ENCODE peak calls at places on chromosomes 1 and 21, in seven cellular contexts. N is BE2C; B is naive thymus-derived CD4-positive, alpha-beta T cell; F is adrenal gland; H is cardiac muscle cell; D is H1; S is CD4-positive, CD25-positive, alpha-beta regulatory T cell. W is an unnamed sample.

GRCh38 chr1:35371506-35371905 is 103.0 kb downstream of the ZMYM4 start:
- DNase-seq in N (no peak), B (no peak), F (no peak), H (no peak), D (no peak), S (no peak), W (no peak)

GRCh38 chr1:7043232-7043549 is 257.9 kb downstream of the CAMTA1 start:
- DNase-seq in N (no peak), B (no peak), F (no peak), H (no peak), D (no peak), S (no peak), W (no peak)

GRCh38 chr1:27341525-27342252 is at the start of gene SYTL1:
- DNase-seq in N (no peak), B (peak; percentile 60), F (peak; percentile 53), H (peak; percentile 76), D (peak; percentile 73), S (peak; percentile 47), W (no peak)

GRCh38 chr1:198893763-198894444 is 255.1 kb downstream of the PTPRC start:
- DNase-seq in N (no peak), B (no peak), F (no peak), H (no peak), D (no peak), S (no peak), W (no peak)

GRCh38 chr1:156583821-156584622 is 4.5 kb downstream of the TTC24 start:
- DNase-seq in N (peak; percentile 74), B (peak; percentile 73), F (peak; percentile 87), H (peak; percentile 89), D (peak; percentile 88), S (peak; percentile 61), W (peak; percentile 89)

GRCh38 chr1:31593136-31593665 is 16.9 kb downstream of the TINAGL1 start:
- DNase-seq in N (no peak), B (no peak), F (no peak), H (no peak), D (no peak), S (no peak), W (no peak)

GRCh38 chr1:53183277-53183990 is 13.2 kb upstream of the CPT2 start:
- DNase-seq in N (no peak), B (no peak), F (no peak), H (peak; percentile 75), D (no peak), S (no peak), W (no peak)

GRCh38 chr21:32597205-32597604 is 11.9 kb upstream of the TCP10L start:
- DNase-seq in N (no peak), B (no peak), F (peak; percentile 6), H (peak; percentile 70), D (no peak), S (no peak), W (no peak)

GRCh38 chr1:109466440-109467300 is at the start of gene SYPL2:
- DNase-seq in N (peak; percentile 33), B (no peak), F (peak; percentile 77), H (peak; percentile 21), D (peak; percentile 77), S (no peak), W (peak; percentile 69)

GRCh38 chr1:154952664-154953063 is 3.2 kb downstream of the PBXIP1 start:
- DNase-seq in N (no peak), B (no peak), F (peak; percentile 78), H (no peak), D (no peak), S (no peak), W (no peak)

GRCh38 chr1:215566556-215567490 is at the start of gene KCTD3:
- DNase-seq in N (peak; percentile 74), B (peak; percentile 21), F (peak; percentile 82), H (peak; percentile 87), D (peak; percentile 80), S (no peak), W (peak; percentile 87)

GRCh38 chr1:10280442-10281350 is 70.3 kb downstream of the KIF1B start:
- DNase-seq in N (no peak), B (no peak), F (no peak), H (no peak), D (no peak), S (no peak), W (no peak)

GRCh38 chr1:224198572-224198971 is 15.5 kb downstream of the DEGS1 start:
- DNase-seq in N (no peak), B (no peak), F (no peak), H (no peak), D (no peak), S (no peak), W (no peak)

GRCh38 chr1:15406911-15407559 is 2.7 kb upstream of the EFHD2 start:
- DNase-seq in N (no peak), B (no peak), F (peak; percentile 82), H (peak; percentile 64), D (no peak), S (no peak), W (no peak)

GRCh38 chr1:161033751-161034150 is 5.0 kb downstream of the TSTD1 start:
- DNase-seq in N (no peak), B (no peak), F (no peak), H (no peak), D (no peak), S (no peak), W (no peak)

GRCh38 chr1:156692958-156693857 is 12.2 kb downstream of the CRABP2 start:
- DNase-seq in N (peak; percentile 56), B (no peak), F (no peak), H (no peak), D (peak; percentile 96), S (no peak), W (peak; percentile 87)

GRCh38 chr1:114342376-114342775 is 168.6 kb downstream of the TRIM33 start:
- DNase-seq in N (no peak), B (peak; percentile 44), F (peak; percentile 4), H (no peak), D (peak; percentile 20), S (no peak), W (no peak)

GRCh38 chr1:14340244-14340800 is 258.2 kb upstream of the KAZN start:
- DNase-seq in N (no peak), B (no peak), F (no peak), H (peak; percentile 49), D (no peak), S (no peak), W (no peak)

GRCh38 chr1:200401708-200402107 is 8.1 kb downstream of the ZNF281 start:
- DNase-seq in N (no peak), B (no peak), F (no peak), H (no peak), D (no peak), S (no peak), W (no peak)

GRCh38 chr21:28410264-28410663 is 582.4 kb downstream of the LTN1 start:
- DNase-seq in N (no peak), B (no peak), F (no peak), H (peak; percentile 63), D (no peak), S (no peak), W (no peak)

GRCh38 chr1:84524590-84524989 is 18.2 kb upstream of the GNG5 start:
- DNase-seq in N (no peak), B (no peak), F (no peak), H (no peak), D (no peak), S (no peak), W (no peak)

DNA sequence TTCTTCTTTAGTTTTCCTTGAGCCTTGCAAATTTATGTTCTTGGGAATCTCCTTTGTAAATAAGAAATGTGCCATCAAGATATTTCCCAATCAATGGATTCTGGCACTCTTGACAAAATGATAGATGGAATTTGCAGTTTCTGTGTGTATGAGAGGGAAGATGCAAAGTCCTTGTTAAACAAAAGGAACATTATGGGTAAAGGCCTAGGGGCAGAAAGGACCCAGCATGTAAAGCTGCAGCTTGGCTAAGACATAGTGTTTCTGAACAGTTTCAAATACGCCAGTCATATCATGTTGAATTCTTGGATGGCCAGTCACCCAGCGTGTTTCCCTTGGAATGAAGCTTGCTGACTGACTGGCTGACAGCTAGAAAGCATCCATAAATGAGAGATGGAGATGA is 210.8 kb downstream of the NFIA start:
- DNase-seq in N (no peak), B (no peak), F (no peak), H (no peak), D (no peak), S (no peak), W (no peak)
- H3K4me1 ChIP-seq in N (no peaks in the 10 kb centered on the region), B (no peaks in the 10 kb centered on the region), F (no peaks in the 10 kb centered on the region), H (peaks cover 13% of the 10 kb centered on the region), D (peaks cover 20% of the 10 kb centered on the region), S (no peaks in the 10 kb centered on the region), W (peaks cover 32% of the 10 kb centered on the region)

GRCh38 chr1:58994664-58995063 is 210.8 kb upstream of the JUN start:
- DNase-seq in N (no peak), B (no peak), F (no peak), H (no peak), D (no peak), S (no peak), W (no peak)
- H3K4me3 ChIP-seq in N (no peak overlapping the region), B (no peak overlapping the region), F (no peak overlapping the region), H (no peak overlapping the region), D (no peak overlapping the region), S (no peak overlapping the region), W (no peak overlapping the region)

DNA sequence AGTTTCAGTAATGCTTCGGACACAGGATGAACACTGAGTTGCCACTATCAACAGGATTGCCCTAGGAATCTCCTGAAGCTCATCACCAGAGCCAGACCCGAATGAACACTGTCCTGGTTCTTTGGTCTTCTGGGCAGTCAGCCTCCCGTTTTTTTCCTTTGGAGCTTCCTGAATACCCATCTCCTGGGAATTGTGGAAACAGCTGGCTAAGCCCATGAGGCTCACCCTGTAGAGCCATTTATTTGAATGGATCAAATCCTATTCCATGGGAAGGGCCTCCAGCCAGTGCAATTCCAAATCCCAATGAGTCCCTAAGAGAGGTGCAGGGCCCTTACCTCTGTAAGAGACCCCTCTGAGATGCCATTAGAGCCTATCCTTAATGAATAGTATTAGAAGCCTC is 5.9 kb downstream of the RCSD1 start:
- DNase-seq in N (no peak), B (no peak), F (no peak), H (no peak), D (no peak), S (no peak), W (no peak)
- H3K4me1 ChIP-seq in N (no peaks in the 10 kb centered on the region), B (peaks cover 83% of the 10 kb centered on the region), F (no peaks in the 10 kb centered on the region), H (peaks cover 58% of the 10 kb centered on the region), D (peaks cover 5% of the 10 kb centered on the region), S (peaks cover 87% of the 10 kb centered on the region), W (peaks cover 4% of the 10 kb centered on the region)

GRCh38 chr1:119674835-119675289 is 26.8 kb upstream of the ZNF697 start:
- DNase-seq in N (no peak), B (peak; percentile 30), F (no peak), H (peak; percentile 94), D (no peak), S (no peak), W (no peak)
- H3K4me3 ChIP-seq in N (peak overlapping the region; percentile 44), B (peak overlapping the region; percentile 26), F (no peak overlapping the region), H (peak overlapping the region; percentile 27), D (no peak overlapping the region), S (no peak overlapping the region), W (no peak overlapping the region)

W was measured in HAP-1.